ENCODE peak calls at places on chromosomes 3 and 15, in four cellular contexts. J, W, D and Y are unnamed samples.

GRCh38 chr15:34783471-34783870 is 11.9 kb downstream of the ACTC1 start:
- DNase-seq in W (no peak), D (no peak), J (no peak), Y (no peak)

GRCh38 chr3:66014056-66014455 is 24.7 kb downstream of the MAGI1 start:
- DNase-seq in D (no peak), J (no peak), W (no peak), Y (no peak)

GRCh38 chr3:13580256-13581023 is 31.5 kb downstream of the FBLN2 start:
- DNase-seq in J (no peak), D (no peak), W (no peak), Y (no peak)

GRCh38 chr15:48981941-48982340 is 18.2 kb upstream of the SHC4 start:
- DNase-seq in D (no peak), W (no peak), J (no peak), Y (no peak)

GRCh38 chr3:71195492-71195891 is 388.0 kb downstream of the FOXP1 start:
- DNase-seq in W (no peak), J (no peak), D (peak), Y (no peak)

GRCh38 chr15:95739161-95739560 is 591.3 kb upstream of the NR2F2 start:
- DNase-seq in J (no peak), D (no peak), W (no peak), Y (no peak)

GRCh38 chr3:48268381-48268935 is 27.6 kb downstream of the ZNF589 start:
- DNase-seq in D (no peak), J (peak), W (no peak), Y (peak)

GRCh38 chr3:14147617-14148016 is 22.8 kb downstream of the TMEM43 start:
- DNase-seq in W (no peak), J (no peak), D (no peak), Y (no peak)

GRCh38 chr3:1404270-1404669 is 311.4 kb downstream of the CNTN6 start:
- DNase-seq in W (no peak), D (no peak), J (no peak), Y (no peak)

GRCh38 chr3:9736831-9737230 is 5.3 kb downstream of the BRPF1 start:
- DNase-seq in D (no peak), W (no peak), J (no peak), Y (peak)

GRCh38 chr3:30286007-30286669 is 320.3 kb upstream of the TGFBR2 start:
- DNase-seq in W (peak), J (no peak), D (peak), Y (no peak)

GRCh38 chr15:100183921-100184480 is 157.8 kb downstream of the ADAMTS17 start:
- DNase-seq in D (no peak), J (no peak), W (no peak), Y (no peak)

GRCh38 chr3:45789235-45789812 is 7.0 kb downstream of the SLC6A20 start:
- DNase-seq in D (no peak), W (no peak), J (no peak), Y (no peak)

GRCh38 chr15:63371297-63371918 is 10.2 kb downstream of the CA12 start:
- DNase-seq in J (no peak), W (no peak), D (no peak), Y (no peak)